ENCODE peak calls at places on chromosomes 13 and 19, in four cellular contexts. S, H, K and J are unnamed samples.

GRCh38 chr13:114072421-114072820 is 60.0 kb downstream of the RASA3 start:
- DNase-seq in H (no peak), S (no peak), K (no peak), J (no peak)

GRCh38 chr13:70856706-70857105 is 748.5 kb upstream of the KLHL1 start:
- DNase-seq in H (no peak), K (no peak), S (no peak), J (no peak)

GRCh38 chr13:39417643-39418042 is 185.3 kb downstream of the LHFPL6 start:
- DNase-seq in H (no peak), S (no peak), K (peak), J (no peak)

GRCh38 chr19:19475845-19476828 is 39.2 kb downstream of the TSSK6 start:
- DNase-seq in H (no peak), S (peak), K (no peak), J (no peak)

GRCh38 chr19:34109596-34109995 is 62.7 kb upstream of the LSM14A start:
- DNase-seq in S (no peak), H (no peak), K (no peak), J (no peak)

GRCh38 chr13:92103673-92104296 is 705.4 kb downstream of the GPC5 start:
- DNase-seq in H (no peak), K (no peak), S (no peak), J (no peak)

GRCh38 chr13:33520480-33520839 is 234.9 kb upstream of the STARD13 start:
- DNase-seq in S (no peak), H (no peak), K (no peak), J (no peak)

GRCh38 chr19:56637976-56638555 is 4.9 kb upstream of the SMIM17 start:
- DNase-seq in S (peak), H (no peak), K (peak), J (peak)

GRCh38 chr19:33621811-33622504 is at the start of gene CHST8:
- DNase-seq in K (no peak), H (no peak), S (no peak), J (peak)

GRCh38 chr19:35449347-35450043 is 1.4 kb downstream of the FFAR2 start:
- DNase-seq in S (no peak), K (no peak), H (no peak), J (no peak)

GRCh38 chr13:25493930-25494707 is 122.3 kb downstream of the ATP8A2 start:
- DNase-seq in H (no peak), K (no peak), S (no peak), J (no peak)

GRCh38 chr13:25490236-25490635 is 118.5 kb downstream of the ATP8A2 start:
- DNase-seq in K (no peak), H (no peak), S (no peak), J (no peak)

GRCh38 chr13:25494708-25495411 is 123.1 kb downstream of the ATP8A2 start:
- DNase-seq in S (no peak), K (no peak), H (no peak), J (no peak)

DNA sequence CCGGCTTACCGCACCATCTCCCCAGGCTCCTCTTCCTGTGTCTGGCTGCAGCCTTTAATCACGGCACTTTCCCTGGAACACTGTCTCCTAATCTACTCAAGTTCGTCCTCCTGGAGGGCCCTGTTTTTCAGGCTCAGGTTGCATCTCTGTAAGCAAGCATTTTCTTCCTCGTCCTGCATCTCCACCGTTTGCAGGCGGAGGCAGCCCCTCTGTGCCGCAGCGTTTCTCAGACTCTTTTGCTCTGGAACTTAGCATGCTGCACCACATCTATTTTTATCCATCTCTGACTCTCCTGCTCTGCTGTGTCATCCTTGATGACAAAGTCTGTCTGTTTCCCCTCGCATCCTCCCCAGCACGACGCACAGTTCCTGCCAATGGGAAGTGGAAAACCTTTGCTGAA is 117.5 kb downstream of the ATP8A2 start:
- DNase-seq in K (no peak), S (no peak), H (no peak), J (no peak)
- H3K4me3 ChIP-seq in K (no peak), S (no peak), H (no peak), J (no peak)

GRCh38 chr19:5948697-5949564 is 29.0 kb downstream of the RANBP3 start:
- DNase-seq in H (no peak), S (no peak), K (no peak), J (no peak)
- TF ChIP-seq YY1 in H (no peak), S (no peak), K (no peak), J (no peak)

DNA sequence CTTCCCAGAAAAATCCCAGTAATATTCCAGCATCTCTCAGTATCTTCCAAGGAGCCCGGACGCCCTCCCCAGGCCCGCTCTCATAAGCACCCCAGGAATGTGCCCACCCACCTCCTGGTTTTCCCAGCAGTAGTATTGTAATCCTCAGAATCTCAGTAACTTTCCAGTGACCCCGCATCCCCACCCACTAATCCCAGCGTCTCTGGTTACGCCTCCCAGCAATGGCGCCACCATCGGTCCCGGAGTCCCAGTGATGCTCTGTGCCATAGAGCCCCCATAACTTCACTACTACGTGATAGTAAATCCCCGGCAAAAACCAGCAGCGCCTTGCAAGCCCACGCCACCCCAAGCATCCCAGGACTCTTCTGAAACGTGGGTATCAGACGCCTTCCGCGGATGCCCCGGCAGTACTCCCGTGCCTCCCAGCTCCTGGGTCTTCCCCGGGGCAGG is 961 bp upstream of the PNPLA6 start:
- DNase-seq in H (no peak), K (peak), S (peak), J (peak)
- TF ChIP-seq SUZ12 in H (no peak), K (no peak), S (no peak), J (no peak)

DNA sequence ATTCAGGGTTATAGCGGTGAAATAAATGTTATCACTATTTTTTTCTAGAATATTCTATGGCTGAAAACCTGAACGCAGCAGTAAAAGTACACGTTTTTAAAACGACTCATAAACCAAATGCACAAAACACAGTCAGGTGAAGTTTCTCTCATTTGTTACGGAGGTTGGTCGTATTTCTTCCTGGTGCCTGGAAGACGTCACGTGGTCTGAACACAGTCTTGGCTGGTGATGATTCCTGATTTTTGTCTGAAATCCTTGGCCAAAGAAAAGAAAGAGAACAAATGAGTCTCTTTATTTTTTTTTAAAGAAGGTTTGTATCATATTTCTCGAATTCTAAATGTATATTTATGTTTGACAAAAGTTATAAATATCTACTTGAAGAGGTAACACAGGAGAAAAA is 9.8 kb upstream of the PNMA8A start:
- DNase-seq in H (no peak), S (no peak), K (no peak), J (no peak)
- H3K4me3 ChIP-seq in H (no peak), S (no peak), K (no peak), J (no peak)

DNA sequence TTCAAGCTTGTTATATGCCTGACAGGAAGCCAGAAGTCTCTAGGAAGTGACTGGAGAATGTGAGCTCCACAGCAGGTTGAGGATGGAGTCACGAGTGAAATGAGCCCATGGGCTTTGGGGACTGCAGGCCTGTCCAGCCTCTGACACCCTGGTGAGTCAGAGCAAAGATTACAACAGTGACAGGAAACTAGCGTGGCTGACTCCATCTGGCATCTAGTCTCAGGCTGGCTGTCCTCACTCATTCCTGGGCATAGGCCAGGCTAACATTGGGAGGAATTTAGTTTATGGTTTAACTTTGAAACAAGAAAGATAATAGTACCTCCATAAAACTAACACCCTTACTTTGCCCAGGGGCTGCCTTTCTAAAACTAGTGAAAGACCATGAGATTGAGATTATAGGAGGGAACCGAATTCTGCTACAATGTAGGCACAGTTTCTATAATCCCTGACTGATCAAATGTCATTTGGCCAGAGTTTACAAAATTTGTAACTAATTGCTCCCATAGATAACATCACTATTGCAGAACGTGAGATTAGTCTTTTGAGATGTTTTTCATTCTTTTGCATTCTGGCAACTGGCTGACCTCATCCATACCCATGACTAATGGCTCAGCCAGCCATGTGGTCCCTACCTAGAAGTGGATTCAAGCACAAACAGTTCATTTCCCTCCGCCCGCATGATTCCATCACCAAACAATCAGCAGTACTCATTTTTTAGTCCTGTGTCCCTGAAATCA is 28.4 kb downstream of the PSG1 start:
- DNase-seq in H (no peak), K (no peak), S (peak), J (no peak)
- TF ChIP-seq YY1 in H (no peak), K (no peak), S (no peak), J (no peak)

GRCh38 chr13:20438801-20439200 is 86.9 kb downstream of the CRYL1 start:
- DNase-seq in K (no peak), S (no peak), H (no peak), J (no peak)
- TF ChIP-seq SUZ12 in K (no peak), S (no peak), H (no peak), J (no peak)

GRCh38 chr19:16013181-16013850 is 63.0 kb upstream of the TPM4 start:
- DNase-seq in K (no peak), S (no peak), H (no peak), J (no peak)
- H3K4me3 ChIP-seq in K (no peak), S (no peak), H (no peak), J (no peak)

DNA sequence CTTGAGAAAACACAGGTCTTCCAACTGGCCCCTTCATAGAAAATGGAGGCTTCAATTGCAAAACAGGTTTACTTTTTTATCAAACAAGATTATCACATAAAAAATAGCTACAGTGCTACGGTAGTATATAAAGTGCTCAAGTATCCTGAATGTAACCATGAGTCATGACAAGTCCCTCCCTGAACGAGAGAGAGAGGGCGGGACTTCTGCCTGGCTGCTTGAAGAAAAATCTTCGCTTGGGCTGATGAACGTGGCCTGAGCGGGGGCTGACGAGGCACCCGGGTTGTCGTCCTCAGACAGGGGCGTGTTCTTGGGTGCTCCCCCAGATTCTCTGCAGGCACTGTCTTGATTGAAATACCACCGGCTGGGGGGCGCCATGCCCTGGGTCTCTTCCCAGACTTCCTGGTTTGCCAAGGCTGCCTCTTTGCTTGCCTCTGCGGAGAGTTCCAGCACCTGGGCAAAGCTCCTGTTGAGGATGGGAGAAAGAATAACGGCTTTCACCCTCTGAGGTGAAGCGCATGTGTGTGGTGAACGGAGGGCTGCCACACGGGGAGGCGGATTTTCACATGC is 23.2 kb upstream of the CPAMD8 start:
- DNase-seq in H (no peak), S (no peak), K (no peak), J (no peak)
- TF ChIP-seq YY1 in H (no peak), S (no peak), K (no peak), J (no peak)

GRCh38 chr19:590396-590745 is 690 bp downstream of the HCN2 start:
- DNase-seq in H (no peak), K (no peak), S (no peak), J (no peak)
- TF ChIP-seq SUZ12 in H (no peak), K (no peak), S (no peak), J (no peak)